ENCODE peak calls at places on chromosomes 11 and 22, in eight cellular contexts. X is stimulated activated CD4-positive, alpha-beta T cell treated with anti-CD3 and anti-CD28 coated beads, Interleukin-2, amount 100 ng/mL, for 48 hours; H is left lobe of liver; R is NCI-H187; J is iPS-NIHi11; N is NCI-H1930; F is neural crest cell; U is stimulated activated CD8-positive, alpha-beta memory T cell treated with anti-CD3 and anti-CD28 coated beads, Interleukin-7, amount 100 ng/mL, for 1 hour. D is an unnamed sample.

GRCh38 chr11:74493816-74494630 is 499 bp upstream of the LIPT2 start:
- DNase-seq in X (no peak), H (no peak), R (no peak), J (no peak), N (no peak), F (no peak), U (no peak), D (no peak)

GRCh38 chr11:110376711-110377324 is 52.9 kb upstream of the FDX1 start:
- DNase-seq in X (no peak), H (peak; percentile 90), R (peak; percentile 66), J (peak; percentile 83), N (peak; percentile 57), F (peak; percentile 48), U (no peak), D (peak; percentile 4)

GRCh38 chr11:102603091-102603490 is 22.0 kb downstream of the MMP20 start:
- DNase-seq in X (no peak), H (no peak), R (no peak), J (no peak), N (no peak), F (peak; percentile 22), U (no peak), D (no peak)

GRCh38 chr11:76629853-76630599 is 40.5 kb downstream of the LRRC32 start:
- DNase-seq in X (no peak), H (peak; percentile 62), R (no peak), J (no peak), N (no peak), F (no peak), U (no peak), D (no peak)

GRCh38 chr11:57223601-57224000 is 13.4 kb downstream of the APLNR start:
- DNase-seq in X (no peak), H (no peak), R (no peak), J (no peak), N (no peak), F (no peak), U (no peak), D (no peak)

GRCh38 chr11:14380947-14381555 is 22.1 kb upstream of the RRAS2 start:
- DNase-seq in X (peak; percentile 29), H (peak; percentile 89), R (peak; percentile 3), J (peak; percentile 83), N (no peak), F (peak; percentile 39), U (peak; percentile 13), D (peak; percentile 41)

GRCh38 chr11:14148653-14149273 is 186.2 kb downstream of the SPON1 start:
- DNase-seq in X (no peak), H (no peak), R (no peak), J (no peak), N (no peak), F (no peak), U (no peak), D (peak; percentile 49)

GRCh38 chr11:46472662-46472994 is 81.1 kb upstream of the CHRM4 start:
- DNase-seq in X (no peak), H (no peak), R (no peak), J (no peak), N (no peak), F (no peak), U (no peak), D (no peak)

GRCh38 chr11:84501750-84502149 is 1125.4 kb downstream of the DLG2 start:
- DNase-seq in X (no peak), H (no peak), R (no peak), J (no peak), N (no peak), F (no peak), U (no peak), D (no peak)

GRCh38 chr22:27613099-27614089 is 188.2 kb downstream of the MN1 start:
- DNase-seq in X (no peak), H (no peak), R (no peak), J (no peak), N (no peak), F (no peak), U (no peak), D (no peak)

GRCh38 chr22:27238935-27239510 is 562.5 kb downstream of the MN1 start:
- DNase-seq in X (no peak), H (peak; percentile 54), R (no peak), J (peak; percentile 18), N (no peak), F (no peak), U (no peak), D (no peak)

GRCh38 chr11:114049050-114049449 is 10.5 kb upstream of the ZBTB16 start:
- DNase-seq in X (no peak), H (no peak), R (no peak), J (peak; percentile 11), N (no peak), F (no peak), U (no peak), D (no peak)

GRCh38 chr11:117281159-117281558 is 10.0 kb upstream of the BACE1-AS start:
- DNase-seq in X (no peak), H (no peak), R (no peak), J (no peak), N (no peak), F (no peak), U (no peak), D (no peak)

GRCh38 chr22:38222797-38223119 is 21.0 kb downstream of the MAFF start:
- DNase-seq in X (no peak), H (no peak), R (no peak), J (no peak), N (no peak), F (no peak), U (no peak), D (no peak)

GRCh38 chr11:67486481-67487195 is 3.8 kb downstream of the AIP start:
- DNase-seq in X (peak; percentile 45), H (no peak), R (no peak), J (no peak), N (no peak), F (no peak), U (no peak), D (no peak)

GRCh38 chr11:94998285-94998684 is 24.8 kb downstream of the KDM4D start:
- DNase-seq in X (no peak), H (no peak), R (no peak), J (no peak), N (no peak), F (no peak), U (no peak), D (no peak)

GRCh38 chr22:24473278-24473677 is 21.9 kb upstream of the UPB1 start:
- DNase-seq in X (no peak), H (no peak), R (no peak), J (no peak), N (no peak), F (no peak), U (no peak), D (no peak)

GRCh38 chr11:27423125-27423524 is 49.5 kb downstream of the LGR4 start:
- DNase-seq in X (no peak), H (peak; percentile 59), R (no peak), J (peak; percentile 8), N (peak; percentile 67), F (no peak), U (no peak), D (no peak)

GRCh38 chr11:116830184-116830912 is 641 bp downstream of the APOC3 start:
- DNase-seq in X (no peak), H (peak; percentile 44), R (no peak), J (no peak), N (no peak), F (no peak), U (no peak), D (no peak)

GRCh38 chr22:42389137-42389536 is 43.1 kb downstream of the NFAM1 start:
- DNase-seq in X (no peak), H (no peak), R (peak; percentile 16), J (no peak), N (no peak), F (no peak), U (no peak), D (no peak)

GRCh38 chr11:119103793-119104192 is 2.1 kb upstream of the DPAGT1 start:
- DNase-seq in X (no peak), H (no peak), R (peak; percentile 51), J (no peak), N (peak; percentile 75), F (no peak), U (no peak), D (no peak)

GRCh38 chr22:36294293-36294620 is 41.3 kb downstream of the APOL1 start:
- DNase-seq in X (no peak), H (no peak), R (no peak), J (no peak), N (no peak), F (no peak), U (no peak), D (no peak)

GRCh38 chr11:36469881-36470802 is 39.9 kb downstream of the TRAF6 start:
- DNase-seq in X (no peak), H (no peak), R (no peak), J (no peak), N (no peak), F (no peak), U (no peak), D (no peak)

GRCh38 chr11:27282806-27283205 is 80.2 kb downstream of the CCDC34 start:
- DNase-seq in X (no peak), H (no peak), R (no peak), J (peak; percentile 14), N (no peak), F (no peak), U (no peak), D (no peak)

GRCh38 chr11:32090774-32091370 is at the start of gene RCN1:
- DNase-seq in X (peak; percentile 29), H (peak; percentile 75), R (peak; percentile 19), J (peak; percentile 94), N (peak; percentile 59), F (peak; percentile 82), U (no peak), D (no peak)

GRCh38 chr11:93133710-93134109 is 64.1 kb downstream of the SLC36A4 start:
- DNase-seq in X (no peak), H (no peak), R (no peak), J (no peak), N (no peak), F (no peak), U (no peak), D (no peak)

GRCh38 chr11:61488651-61489291 is 19.8 kb upstream of the LRRC10B start:
- DNase-seq in X (no peak), H (peak; percentile 95), R (no peak), J (peak; percentile 70), N (no peak), F (peak; percentile 60), U (no peak), D (no peak)

GRCh38 chr11:72524711-72525110 is 90.4 kb upstream of the CLPB start:
- DNase-seq in X (no peak), H (no peak), R (no peak), J (no peak), N (no peak), F (no peak), U (no peak), D (no peak)

GRCh38 chr22:45064313-45065268 is 54.8 kb upstream of the PHF21B start:
- DNase-seq in X (peak; percentile 54), H (no peak), R (no peak), J (no peak), N (no peak), F (no peak), U (no peak), D (peak; percentile 32)

GRCh38 chr22:48849963-48850657 is 977.6 kb downstream of the BRD1 start:
- DNase-seq in X (no peak), H (no peak), R (no peak), J (no peak), N (no peak), F (no peak), U (no peak), D (no peak)

GRCh38 chr11:105968021-105968697 is 53.9 kb downstream of the MSANTD4 start:
- DNase-seq in X (no peak), H (no peak), R (no peak), J (no peak), N (no peak), F (no peak), U (no peak), D (no peak)

GRCh38 chr22:30730351-30730750 is 35.7 kb downstream of the OSBP2 start:
- DNase-seq in X (no peak), H (no peak), R (no peak), J (no peak), N (no peak), F (no peak), U (no peak), D (no peak)

GRCh38 chr11:2807276-2807681 is 78.3 kb downstream of the CDKN1C start:
- DNase-seq in X (no peak), H (peak; percentile 46), R (no peak), J (no peak), N (no peak), F (no peak), U (no peak), D (no peak)

GRCh38 chr22:45164217-45165123 is 745 bp downstream of the NUP50 start:
- DNase-seq in X (peak; percentile 18), H (no peak), R (no peak), J (peak; percentile 74), N (no peak), F (peak; percentile 3), U (no peak), D (no peak)